ENCODE peak calls at places on chromosomes 2 and 18, in seven cellular contexts. W is IMR-90, E is H9, N is neuronal stem cell, T is trophoblast cell, S is mesenchymal stem cell, Z is H1. P is an unnamed sample.

GRCh38 chr2:9333591-9334171 is 89.6 kb downstream of the ITGB1BP1 start:
- DNase-seq in W (peak; percentile 91), E (peak; percentile 62), N (peak; percentile 17), T (peak; percentile 77), S (peak; percentile 89), Z (peak; percentile 21), P (peak; percentile 85)

GRCh38 chr2:107790837-107791236 is 35.9 kb upstream of the RGPD4 start:
- DNase-seq in W (no peak), E (no peak), N (no peak), T (no peak), S (no peak), Z (no peak), P (no peak)

GRCh38 chr18:29418136-29418535 is 1241.2 kb upstream of the CDH2 start:
- DNase-seq in W (peak; percentile 86), E (no peak), N (no peak), T (no peak), S (peak; percentile 79), Z (no peak), P (no peak)

GRCh38 chr2:43519711-43520221 is 76.1 kb downstream of the THADA start:
- DNase-seq in W (peak; percentile 97), E (no peak), N (no peak), T (no peak), S (peak; percentile 85), Z (no peak), P (no peak)

GRCh38 chr2:74756356-74756890 is 77.5 kb upstream of the HK2 start:
- DNase-seq in W (peak; percentile 22), E (no peak), N (no peak), T (no peak), S (peak; percentile 28), Z (no peak), P (no peak)

GRCh38 chr18:33616556-33616955 is 38.5 kb downstream of the ASXL3 start:
- DNase-seq in W (no peak), E (no peak), N (no peak), T (peak; percentile 2), S (no peak), Z (no peak), P (no peak)

GRCh38 chr2:68847751-68848150 is 23.4 kb downstream of the BMP10 start:
- DNase-seq in W (no peak), E (no peak), N (no peak), T (no peak), S (no peak), Z (no peak), P (no peak)

GRCh38 chr2:101952551-101952950 is 39.2 kb upstream of the IL1R2 start:
- DNase-seq in W (no peak), E (no peak), N (no peak), T (no peak), S (no peak), Z (no peak), P (no peak)

GRCh38 chr2:128608911-128609880 is 290.5 kb upstream of the HS6ST1 start:
- DNase-seq in W (no peak), E (no peak), N (no peak), T (no peak), S (no peak), Z (no peak), P (no peak)

GRCh38 chr2:109266998-109267854 is 138.2 kb downstream of the SH3RF3 start:
- DNase-seq in W (no peak), E (no peak), N (peak; percentile 3), T (no peak), S (peak; percentile 62), Z (no peak), P (no peak)

GRCh38 chr2:119744335-119744939 is 15.3 kb upstream of the PTPN4 start:
- DNase-seq in W (peak; percentile 18), E (no peak), N (no peak), T (no peak), S (no peak), Z (no peak), P (no peak)

GRCh38 chr2:33213244-33213643 is 263.2 kb upstream of the RASGRP3 start:
- DNase-seq in W (peak; percentile 50), E (no peak), N (no peak), T (no peak), S (no peak), Z (no peak), P (no peak)

GRCh38 chr2:105895995-105896764 is 151.5 kb downstream of the NCK2 start:
- DNase-seq in W (no peak), E (no peak), N (no peak), T (no peak), S (no peak), Z (no peak), P (no peak)

GRCh38 chr2:38187416-38188127 is 111.6 kb upstream of the CYP1B1 start:
- DNase-seq in W (peak; percentile 94), E (no peak), N (no peak), T (no peak), S (peak; percentile 70), Z (no peak), P (no peak)

GRCh38 chr2:204705243-204705971 is 160.1 kb downstream of the PARD3B start:
- DNase-seq in W (peak; percentile 64), E (no peak), N (no peak), T (no peak), S (peak; percentile 66), Z (no peak), P (no peak)

GRCh38 chr2:136381722-136382633 is 264.0 kb upstream of the CXCR4 start:
- DNase-seq in W (no peak), E (no peak), N (no peak), T (no peak), S (no peak), Z (no peak), P (no peak)

GRCh38 chr18:26556573-26556972 is 8.2 kb upstream of the KCTD1 start:
- DNase-seq in W (no peak), E (no peak), N (no peak), T (no peak), S (no peak), Z (no peak), P (no peak)

GRCh38 chr18:26383454-26384270 is 157.4 kb downstream of the TAF4B start:
- DNase-seq in W (peak; percentile 67), E (no peak), N (peak; percentile 33), T (no peak), S (peak; percentile 62), Z (no peak), P (peak; percentile 65)

GRCh38 chr2:35973737-35974132 is 381.8 kb upstream of the CRIM1 start:
- DNase-seq in W (no peak), E (no peak), N (no peak), T (no peak), S (no peak), Z (no peak), P (no peak)
- H3K4me2 ChIP-seq in W (no peak overlapping the region), E (no peak overlapping the region), N (no peak overlapping the region), T (no peak overlapping the region), S (no peak overlapping the region), Z (no peak overlapping the region), P (no peak overlapping the region)

DNA sequence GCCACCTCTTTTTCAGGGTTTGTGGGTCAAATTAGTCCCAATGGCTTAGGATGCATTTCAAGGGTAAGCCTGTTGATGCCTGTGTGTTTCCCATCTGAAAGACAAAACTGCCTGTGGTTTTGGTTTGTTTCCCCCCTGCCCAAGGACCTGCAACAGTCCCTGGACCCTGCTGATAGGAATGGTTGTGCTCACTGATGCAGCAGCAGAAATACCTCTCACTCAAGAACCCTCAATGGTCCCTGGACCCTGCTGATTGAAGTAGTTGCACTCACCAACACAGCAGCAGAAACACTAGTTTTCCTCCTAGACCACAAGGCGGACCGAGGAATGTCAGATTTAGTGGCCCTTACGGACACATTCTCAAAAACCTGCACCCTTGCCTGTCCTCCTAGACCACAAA is 386.9 kb downstream of the NUP35 start:
- DNase-seq in W (no peak), E (no peak), N (no peak), T (no peak), S (no peak), Z (no peak), P (no peak)
- H4K8ac ChIP-seq in W (no peak overlapping the region), E (no peak overlapping the region), N (no peak overlapping the region), T (no peak overlapping the region), S (no peak overlapping the region), Z (no peak overlapping the region), P (no peak overlapping the region)

GRCh38 chr2:10497797-10498251 is 49.7 kb upstream of the ODC1 start:
- DNase-seq in W (peak; percentile 83), E (no peak), N (no peak), T (peak; percentile 90), S (peak; percentile 83), Z (no peak), P (peak; percentile 58)
- H3K4me2 ChIP-seq in W (peak overlapping the region; percentile 55), E (no peak overlapping the region), N (no peak overlapping the region), T (no peak overlapping the region), S (peak overlapping the region; percentile 40), Z (no peak overlapping the region), P (no peak overlapping the region)

DNA sequence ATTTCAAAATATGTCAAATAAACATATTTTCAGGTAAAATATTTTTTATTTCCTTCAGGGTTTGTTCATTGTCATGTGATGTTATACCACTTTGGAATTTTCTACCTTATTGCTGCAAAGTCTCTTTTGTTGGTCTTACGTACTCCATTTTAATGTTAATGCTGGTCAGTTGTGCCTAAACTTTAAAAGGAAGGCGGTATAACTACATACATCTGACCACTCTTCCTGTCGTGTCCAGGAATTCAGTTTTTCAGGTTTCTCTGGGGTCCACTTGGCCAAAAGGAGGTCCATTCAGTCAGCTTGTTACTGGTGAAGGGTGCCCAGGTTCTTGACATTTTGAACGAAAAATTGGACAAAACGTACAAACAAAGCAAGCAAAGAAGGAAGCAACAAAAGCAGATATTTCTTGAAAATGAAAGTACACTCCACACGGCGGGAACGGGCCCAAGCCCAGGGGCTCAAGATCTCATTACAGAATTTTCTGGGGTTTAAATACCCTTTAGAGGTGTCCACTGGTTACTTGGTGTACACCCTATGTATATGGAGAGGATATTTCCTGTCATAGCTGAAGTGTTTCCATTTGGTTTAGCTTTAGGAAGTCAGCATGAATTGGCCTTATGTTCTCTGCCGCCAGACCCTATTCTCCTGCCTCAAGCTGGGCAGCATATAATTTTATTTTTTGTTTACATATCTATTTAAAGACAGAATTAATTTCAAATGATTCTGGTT is 471.7 kb upstream of the CDH7 start:
- DNase-seq in W (no peak), E (no peak), N (no peak), T (no peak), S (no peak), Z (no peak), P (no peak)
- H4K8ac ChIP-seq in W (no peak overlapping the region), E (no peak overlapping the region), N (no peak overlapping the region), T (no peak overlapping the region), S (no peak overlapping the region), Z (no peak overlapping the region), P (no peak overlapping the region)

GRCh38 chr18:74410441-74410992 is 46.6 kb downstream of the DIPK1C start:
- DNase-seq in W (no peak), E (no peak), N (no peak), T (no peak), S (no peak), Z (no peak), P (no peak)

GRCh38 chr18:74413811-74414210 is 43.3 kb downstream of the DIPK1C start:
- DNase-seq in W (no peak), E (no peak), N (no peak), T (no peak), S (no peak), Z (no peak), P (no peak)

GRCh38 chr18:74412106-74412880 is 44.8 kb downstream of the DIPK1C start:
- DNase-seq in W (no peak), E (no peak), N (peak; percentile 67), T (no peak), S (no peak), Z (no peak), P (no peak)

GRCh38 chr18:74414951-74415515 is 42.1 kb downstream of the DIPK1C start:
- DNase-seq in W (no peak), E (no peak), N (no peak), T (no peak), S (no peak), Z (no peak), P (no peak)

GRCh38 chr18:74411475-74411874 is 45.6 kb downstream of the DIPK1C start:
- DNase-seq in W (no peak), E (no peak), N (no peak), T (no peak), S (no peak), Z (no peak), P (no peak)
- H3K4me2 ChIP-seq in W (no peak overlapping the region), E (no peak overlapping the region), N (no peak overlapping the region), T (no peak overlapping the region), S (no peak overlapping the region), Z (no peak overlapping the region), P (no peak overlapping the region)

P was measured in mesendoderm.